ENCODE peak calls at places on chromosomes 16 and 17, in nine cellular contexts. M, W, F, R, G, A, K, V and I are unnamed samples.

GRCh38 chr16:50616883-50617629 is 64.1 kb downstream of the SNX20 start:
- DNase-seq in M (no peak), W (no peak), F (peak), R (no peak), G (peak), A (no peak), K (no peak), V (no peak), I (no peak)

GRCh38 chr16:10658943-10659342 is 35.8 kb downstream of the TEKT5 start:
- DNase-seq in M (no peak), W (no peak), F (no peak), R (no peak), G (no peak), A (no peak), K (no peak), V (no peak), I (no peak)

GRCh38 chr16:81399909-81400308 is 44.7 kb upstream of the CMIP start:
- DNase-seq in M (no peak), W (no peak), F (no peak), R (no peak), G (no peak), A (no peak), K (no peak), V (no peak), I (no peak)

GRCh38 chr17:63998721-63999679 is 849 bp downstream of the PRR29 start:
- DNase-seq in M (no peak), W (no peak), F (no peak), R (no peak), G (peak), A (no peak), K (no peak), V (no peak), I (no peak)

GRCh38 chr17:338442-339192 is 14.0 kb downstream of the RPH3AL start:
- DNase-seq in M (no peak), W (peak), F (peak), R (no peak), G (peak), A (no peak), K (no peak), V (no peak), I (no peak)

GRCh38 chr16:25005445-25006306 is 9.5 kb downstream of the ARHGAP17 start:
- DNase-seq in M (no peak), W (no peak), F (no peak), R (no peak), G (no peak), A (no peak), K (no peak), V (no peak), I (no peak)

GRCh38 chr17:33106525-33107162 is 115.0 kb downstream of the SPACA3 start:
- DNase-seq in M (no peak), W (no peak), F (no peak), R (no peak), G (no peak), A (no peak), K (no peak), V (no peak), I (no peak)

GRCh38 chr16:56234737-56235136 is 43.4 kb downstream of the GNAO1 start:
- DNase-seq in M (no peak), W (no peak), F (no peak), R (no peak), G (no peak), A (no peak), K (no peak), V (no peak), I (no peak)

GRCh38 chr16:67277294-67277998 is 1.9 kb upstream of the PLEKHG4 start:
- DNase-seq in M (no peak), W (peak), F (no peak), R (no peak), G (no peak), A (peak), K (peak), V (no peak), I (peak)

GRCh38 chr16:700684-701584 is 4.7 kb downstream of the FBXL16 start:
- DNase-seq in M (no peak), W (no peak), F (no peak), R (no peak), G (no peak), A (no peak), K (no peak), V (no peak), I (peak)

GRCh38 chr17:69913241-69914015 is 161.6 kb upstream of the KCNJ16 start:
- DNase-seq in M (no peak), W (no peak), F (no peak), R (no peak), G (no peak), A (no peak), K (no peak), V (no peak), I (no peak)

GRCh38 chr16:59971264-59971663 is 1237.1 kb upstream of the GOT2 start:
- DNase-seq in M (no peak), W (no peak), F (no peak), R (no peak), G (no peak), A (no peak), K (no peak), V (no peak), I (no peak)

GRCh38 chr16:58306327-58306726 is 11.5 kb upstream of the PRSS54 start:
- DNase-seq in M (no peak), W (no peak), F (peak), R (no peak), G (no peak), A (no peak), K (peak), V (no peak), I (peak)

GRCh38 chr16:68367891-68368601 is 57.2 kb downstream of the PRMT7 start:
- DNase-seq in M (no peak), W (no peak), F (no peak), R (no peak), G (no peak), A (no peak), K (no peak), V (no peak), I (no peak)

GRCh38 chr17:16450028-16450427 is 34.7 kb downstream of the TRPV2 start:
- DNase-seq in M (no peak), W (no peak), F (no peak), R (no peak), G (no peak), A (no peak), K (no peak), V (no peak), I (no peak)

GRCh38 chr17:48125829-48126612 is 18.5 kb downstream of the SNX11 start:
- DNase-seq in M (no peak), W (no peak), F (no peak), R (no peak), G (no peak), A (no peak), K (no peak), V (no peak), I (no peak)

GRCh38 chr16:53775821-53776431 is 72.0 kb downstream of the FTO start:
- DNase-seq in M (no peak), W (no peak), F (peak), R (no peak), G (no peak), A (no peak), K (peak), V (peak), I (peak)

GRCh38 chr17:33452797-33453196 is 159.7 kb upstream of the ASIC2 start:
- DNase-seq in M (no peak), W (no peak), F (no peak), R (no peak), G (no peak), A (no peak), K (no peak), V (no peak), I (no peak)

GRCh38 chr17:82201498-82201910 is 11.1 kb downstream of the CCDC57 start:
- DNase-seq in M (no peak), W (no peak), F (peak), R (no peak), G (no peak), A (no peak), K (no peak), V (no peak), I (no peak)

GRCh38 chr17:70081885-70082284 is 6.9 kb downstream of the KCNJ16 start:
- DNase-seq in M (no peak), W (no peak), F (no peak), R (no peak), G (no peak), A (no peak), K (no peak), V (no peak), I (no peak)

GRCh38 chr17:10349403-10349802 is 23.4 kb downstream of the MYH13 start:
- DNase-seq in M (no peak), W (no peak), F (no peak), R (no peak), G (no peak), A (no peak), K (peak), V (no peak), I (no peak)
- TF ChIP-seq CTCF in M (no peak), W (no peak), F (no peak), R (no peak), G (no peak), A (no peak), K (no peak), V (no peak), I (no peak)

GRCh38 chr16:1980770-1981087 is 540 bp downstream of the NOXO1 start:
- DNase-seq in M (no peak), W (no peak), F (no peak), R (no peak), G (no peak), A (no peak), K (no peak), V (no peak), I (no peak)
- H3K4me3 ChIP-seq in M (no peak), W (no peak), F (no peak), R (no peak), G (no peak), A (no peak), K (no peak), V (no peak), I (no peak)

GRCh38 chr16:85206472-85207356 is 94.4 kb upstream of the CIBAR2 start:
- DNase-seq in M (peak), W (peak), F (peak), R (no peak), G (peak), A (peak), K (no peak), V (peak), I (peak)

GRCh38 chr16:85208181-85208580 is 95.9 kb upstream of the CIBAR2 start:
- DNase-seq in M (peak), W (no peak), F (no peak), R (no peak), G (peak), A (no peak), K (no peak), V (no peak), I (no peak)

GRCh38 chr16:85208643-85209520 is 96.6 kb upstream of the CIBAR2 start:
- DNase-seq in M (no peak), W (no peak), F (no peak), R (no peak), G (no peak), A (no peak), K (no peak), V (no peak), I (no peak)

GRCh38 chr16:85205747-85206471 is 93.6 kb upstream of the CIBAR2 start:
- DNase-seq in M (peak), W (no peak), F (no peak), R (no peak), G (peak), A (peak), K (peak), V (no peak), I (peak)

DNA sequence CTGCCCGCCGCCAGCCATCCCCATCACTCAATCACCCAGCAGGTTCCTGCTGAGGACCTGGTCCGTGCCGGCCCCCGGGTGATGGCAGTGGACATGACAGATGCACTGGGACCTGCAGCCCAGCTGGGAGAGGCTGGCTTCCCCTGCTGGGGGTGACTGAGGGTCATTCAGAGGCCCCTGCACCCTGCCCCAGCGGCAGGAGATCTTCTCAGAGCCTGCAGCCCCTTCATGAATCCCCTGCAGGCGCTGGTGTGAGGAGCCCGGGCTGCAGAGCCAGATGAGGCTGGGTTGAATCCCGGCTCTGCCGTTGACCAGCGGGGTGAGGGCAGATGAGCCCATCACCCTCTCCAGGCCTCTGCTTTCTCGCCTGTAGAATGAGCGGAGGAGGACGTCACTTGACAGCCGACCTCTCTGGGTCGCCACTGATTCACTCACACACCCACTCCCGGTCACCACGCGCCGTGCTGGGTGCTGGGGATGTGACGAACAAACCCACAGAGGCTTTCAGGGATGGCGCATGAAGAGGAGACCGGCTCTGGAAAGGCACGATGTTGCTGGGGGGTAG is 95.2 kb upstream of the CIBAR2 start:
- DNase-seq in M (peak), W (no peak), F (no peak), R (no peak), G (peak), A (no peak), K (no peak), V (no peak), I (no peak)
- H3K27ac ChIP-seq in M (peak), W (no peak), F (peak), R (no peak), G (no peak), A (peak), K (no peak), V (peak), I (peak)

GRCh38 chr16:71441348-71441781 is 489 bp downstream of the TLE7 start:
- DNase-seq in M (no peak), W (no peak), F (no peak), R (no peak), G (no peak), A (no peak), K (no peak), V (no peak), I (peak)
- TF ChIP-seq CTCF in M (no peak), W (no peak), F (no peak), R (no peak), G (peak), A (no peak), K (no peak), V (no peak), I (no peak)

GRCh38 chr17:38852771-38853291 is 690 bp downstream of the RPL23 start:
- DNase-seq in M (no peak), W (no peak), F (no peak), R (no peak), G (no peak), A (no peak), K (no peak), V (no peak), I (no peak)

GRCh38 chr17:38851434-38851833 is 2.1 kb downstream of the RPL23 start:
- DNase-seq in M (no peak), W (no peak), F (no peak), R (no peak), G (no peak), A (no peak), K (no peak), V (no peak), I (no peak)

GRCh38 chr17:38848939-38849563 is 4.5 kb downstream of the RPL23 start:
- DNase-seq in M (no peak), W (no peak), F (no peak), R (no peak), G (no peak), A (no peak), K (no peak), V (no peak), I (no peak)

GRCh38 chr17:38848557-38848891 is 5.0 kb downstream of the RPL23 start:
- DNase-seq in M (no peak), W (no peak), F (no peak), R (no peak), G (no peak), A (no peak), K (no peak), V (no peak), I (no peak)

DNA sequence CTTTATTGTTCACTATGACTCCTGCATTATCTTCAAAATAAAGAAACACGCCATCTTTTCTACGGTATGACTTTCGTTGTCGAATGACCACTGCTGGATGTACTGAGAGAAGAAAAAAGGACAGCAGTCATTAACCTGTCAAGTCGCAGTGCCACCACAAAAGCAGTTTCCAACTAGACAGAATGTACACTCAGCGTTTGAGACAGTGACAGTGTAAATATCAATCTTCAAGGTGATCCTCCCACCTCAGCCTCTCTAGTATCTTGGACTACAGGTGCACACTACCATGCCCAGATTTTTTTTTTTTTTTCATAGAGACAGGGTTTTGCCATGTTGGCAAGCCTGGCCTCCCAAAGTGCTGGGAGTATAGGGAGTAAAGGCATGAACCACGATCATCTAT is 3.1 kb downstream of the RPL23 start:
- DNase-seq in M (no peak), W (no peak), F (no peak), R (no peak), G (no peak), A (no peak), K (no peak), V (no peak), I (no peak)
- H3K4me3 ChIP-seq in M (no peak), W (no peak), F (no peak), R (no peak), G (no peak), A (no peak), K (peak), V (no peak), I (no peak)

DNA sequence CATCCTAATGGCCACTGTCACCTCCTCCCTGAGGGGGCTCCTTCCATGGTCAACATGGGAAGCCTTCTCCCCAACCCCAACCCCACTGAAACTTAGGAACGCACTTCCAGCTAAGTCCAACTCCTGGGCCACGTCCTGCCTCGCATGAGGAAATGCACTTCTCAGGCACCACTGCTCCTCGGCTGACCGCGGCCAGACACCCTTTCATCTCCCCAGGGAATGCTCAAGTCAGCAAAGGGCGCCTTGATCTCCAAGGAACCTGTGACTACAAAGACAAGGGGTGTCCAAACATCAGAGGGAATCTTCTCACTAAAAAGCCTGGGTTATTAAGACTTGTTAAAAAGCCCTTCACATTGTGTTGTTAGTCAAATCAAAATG is 124.9 kb upstream of the HSBP1 start:
- DNase-seq in M (no peak), W (no peak), F (no peak), R (no peak), G (no peak), A (no peak), K (no peak), V (no peak), I (no peak)
- H3K27ac ChIP-seq in M (no peak), W (no peak), F (no peak), R (no peak), G (no peak), A (no peak), K (no peak), V (no peak), I (no peak)

DNA sequence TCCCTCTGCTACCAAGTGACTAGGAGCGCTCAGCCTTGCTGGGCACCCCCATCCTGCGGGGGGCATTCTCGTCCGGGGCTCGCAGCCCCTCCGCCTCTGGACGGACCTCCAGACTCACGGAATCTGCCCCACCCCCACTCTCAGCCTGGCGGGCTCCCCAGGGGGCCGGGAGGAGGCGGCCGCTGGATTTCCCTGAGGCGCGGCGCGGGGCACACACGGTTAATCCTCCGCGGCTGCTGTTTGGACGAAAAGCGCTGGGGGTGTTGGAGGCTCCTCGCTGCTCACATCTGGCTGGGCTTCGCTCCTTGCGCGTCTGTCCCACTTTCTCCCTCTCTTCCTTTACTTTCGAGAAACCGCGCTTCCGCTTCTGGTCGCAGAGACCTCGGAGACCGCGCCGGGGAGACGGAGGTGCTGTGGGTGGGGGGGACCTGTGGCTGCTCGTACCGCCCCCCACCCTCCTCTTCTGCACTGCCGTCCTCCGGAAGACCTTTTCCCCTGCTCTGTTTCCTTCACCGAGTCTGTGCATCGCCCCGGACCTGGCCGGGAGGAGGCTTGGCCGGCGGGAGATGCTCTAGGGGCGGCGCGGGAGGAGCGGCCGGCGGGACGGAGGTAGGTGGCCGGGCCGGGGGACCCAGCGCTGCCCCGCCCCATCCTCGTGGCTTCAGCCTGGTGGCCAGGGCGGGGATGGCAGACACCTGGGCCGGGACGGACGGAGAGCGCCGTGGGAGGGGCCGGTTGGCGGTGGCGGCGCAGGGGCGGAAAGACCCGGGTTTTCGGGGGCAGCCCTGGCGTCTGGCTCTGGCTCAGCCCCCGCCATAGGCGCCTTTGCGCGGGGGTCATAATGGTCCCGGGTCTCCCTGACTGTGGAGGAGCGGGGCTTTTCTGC is at the start of gene C1QTNF1:
- DNase-seq in M (peak), W (peak), F (peak), R (no peak), G (no peak), A (peak), K (peak), V (peak), I (peak)
- TF ChIP-seq CTCF in M (no peak), W (no peak), F (no peak), R (peak), G (peak), A (peak), K (no peak), V (peak), I (peak)

GRCh38 chr16:21650517-21650916 is 1.9 kb downstream of the IGSF6 start:
- DNase-seq in M (no peak), W (no peak), F (no peak), R (no peak), G (no peak), A (no peak), K (no peak), V (no peak), I (no peak)

GRCh38 chr16:21649196-21649595 is 3.2 kb downstream of the IGSF6 start:
- DNase-seq in M (no peak), W (no peak), F (no peak), R (no peak), G (no peak), A (no peak), K (no peak), V (no peak), I (no peak)

GRCh38 chr16:21654881-21655280 is 2.5 kb upstream of the IGSF6 start:
- DNase-seq in M (no peak), W (no peak), F (no peak), R (no peak), G (no peak), A (no peak), K (no peak), V (no peak), I (no peak)

GRCh38 chr16:21653571-21653970 is 1.2 kb upstream of the IGSF6 start:
- DNase-seq in M (no peak), W (no peak), F (no peak), R (no peak), G (no peak), A (no peak), K (no peak), V (no peak), I (no peak)

GRCh38 chr16:21652451-21652850 is at the start of gene IGSF6:
- DNase-seq in M (no peak), W (no peak), F (no peak), R (no peak), G (no peak), A (no peak), K (no peak), V (no peak), I (no peak)
- H3K4me3 ChIP-seq in M (no peak), W (no peak), F (peak), R (no peak), G (peak), A (no peak), K (no peak), V (peak), I (no peak)